ENCODE peak calls at places on chromosomes 16 and 17, in ten cellular contexts. One of them, this sample, is unnamed.

GRCh38 chr16:35795361-35796029 is 2336.1 kb downstream of the TP53TG3F start:
- DNase-seq in T-helper 17 cell: no peak
- DNase-seq in HTR-8/SVneo: no peak
- DNase-seq in GM03348: no peak
- DNase-seq in RPMI7951: no peak
- DNase-seq in AG08395: no peak
- DNase-seq in activated effector memory CD4-positive, alpha-beta T cell treated with anti-CD3 and anti-CD28 coated beads, Interleukin-2, amount 50 U/mL, for 16 hours: no peak
- DNase-seq in substantia nigra: no peak
- DNase-seq in Right ventricle myocardium inferior: no peak
- DNase-seq in A549: no peak
- DNase-seq in this sample: peak; percentile 41

GRCh38 chr17:35799942-35800341 is 4.5 kb upstream of the MMP28 start:
- DNase-seq in T-helper 17 cell: no peak
- DNase-seq in HTR-8/SVneo: peak; percentile 68
- DNase-seq in GM03348: peak; percentile 83
- DNase-seq in RPMI7951: peak; percentile 78
- DNase-seq in AG08395: peak; percentile 87
- DNase-seq in activated effector memory CD4-positive, alpha-beta T cell treated with anti-CD3 and anti-CD28 coated beads, Interleukin-2, amount 50 U/mL, for 16 hours: no peak
- DNase-seq in substantia nigra: peak; percentile 36
- DNase-seq in Right ventricle myocardium inferior: peak; percentile 82
- DNase-seq in A549: peak; percentile 50
- DNase-seq in this sample: no peak

GRCh38 chr17:44749076-44750020 is 9.4 kb upstream of the ADAM11 start:
- DNase-seq in T-helper 17 cell: no peak
- DNase-seq in HTR-8/SVneo: no peak
- DNase-seq in GM03348: no peak
- DNase-seq in RPMI7951: no peak
- DNase-seq in AG08395: no peak
- DNase-seq in activated effector memory CD4-positive, alpha-beta T cell treated with anti-CD3 and anti-CD28 coated beads, Interleukin-2, amount 50 U/mL, for 16 hours: no peak
- DNase-seq in substantia nigra: no peak
- DNase-seq in Right ventricle myocardium inferior: peak; percentile 46
- DNase-seq in A549: no peak
- DNase-seq in this sample: no peak

GRCh38 chr16:53766304-53767016 is 62.5 kb downstream of the FTO start:
- DNase-seq in T-helper 17 cell: no peak
- DNase-seq in HTR-8/SVneo: no peak
- DNase-seq in GM03348: no peak
- DNase-seq in RPMI7951: no peak
- DNase-seq in AG08395: no peak
- DNase-seq in activated effector memory CD4-positive, alpha-beta T cell treated with anti-CD3 and anti-CD28 coated beads, Interleukin-2, amount 50 U/mL, for 16 hours: no peak
- DNase-seq in substantia nigra: no peak
- DNase-seq in Right ventricle myocardium inferior: no peak
- DNase-seq in A549: no peak
- DNase-seq in this sample: no peak

GRCh38 chr17:58335779-58336455 is 7.3 kb upstream of the TSPOAP1 start:
- DNase-seq in T-helper 17 cell: peak; percentile 45
- DNase-seq in HTR-8/SVneo: no peak
- DNase-seq in GM03348: no peak
- DNase-seq in RPMI7951: peak; percentile 89
- DNase-seq in AG08395: no peak
- DNase-seq in activated effector memory CD4-positive, alpha-beta T cell treated with anti-CD3 and anti-CD28 coated beads, Interleukin-2, amount 50 U/mL, for 16 hours: peak; percentile 88
- DNase-seq in substantia nigra: no peak
- DNase-seq in Right ventricle myocardium inferior: no peak
- DNase-seq in A549: no peak
- DNase-seq in this sample: peak; percentile 68

GRCh38 chr17:71224824-71225575 is 895.8 kb upstream of the SOX9 start:
- DNase-seq in T-helper 17 cell: no peak
- DNase-seq in HTR-8/SVneo: no peak
- DNase-seq in GM03348: no peak
- DNase-seq in RPMI7951: peak; percentile 39
- DNase-seq in AG08395: no peak
- DNase-seq in activated effector memory CD4-positive, alpha-beta T cell treated with anti-CD3 and anti-CD28 coated beads, Interleukin-2, amount 50 U/mL, for 16 hours: no peak
- DNase-seq in substantia nigra: no peak
- DNase-seq in Right ventricle myocardium inferior: no peak
- DNase-seq in A549: no peak
- DNase-seq in this sample: no peak

GRCh38 chr17:51120357-51120738 is 320 bp downstream of the SPAG9 start:
- DNase-seq in T-helper 17 cell: no peak
- DNase-seq in HTR-8/SVneo: peak; percentile 41
- DNase-seq in GM03348: peak; percentile 37
- DNase-seq in RPMI7951: no peak
- DNase-seq in AG08395: no peak
- DNase-seq in activated effector memory CD4-positive, alpha-beta T cell treated with anti-CD3 and anti-CD28 coated beads, Interleukin-2, amount 50 U/mL, for 16 hours: no peak
- DNase-seq in substantia nigra: peak; percentile 45
- DNase-seq in Right ventricle myocardium inferior: no peak
- DNase-seq in A549: peak; percentile 55
- DNase-seq in this sample: no peak

GRCh38 chr17:78394209-78394608 is 15.8 kb downstream of the PGS1 start:
- DNase-seq in T-helper 17 cell: no peak
- DNase-seq in HTR-8/SVneo: no peak
- DNase-seq in GM03348: no peak
- DNase-seq in RPMI7951: no peak
- DNase-seq in AG08395: no peak
- DNase-seq in activated effector memory CD4-positive, alpha-beta T cell treated with anti-CD3 and anti-CD28 coated beads, Interleukin-2, amount 50 U/mL, for 16 hours: no peak
- DNase-seq in substantia nigra: no peak
- DNase-seq in Right ventricle myocardium inferior: no peak
- DNase-seq in A549: no peak
- DNase-seq in this sample: no peak

GRCh38 chr17:17391575-17392370 is 85.0 kb upstream of the MED9 start:
- DNase-seq in T-helper 17 cell: peak; percentile 51
- DNase-seq in HTR-8/SVneo: no peak
- DNase-seq in GM03348: no peak
- DNase-seq in RPMI7951: no peak
- DNase-seq in AG08395: no peak
- DNase-seq in activated effector memory CD4-positive, alpha-beta T cell treated with anti-CD3 and anti-CD28 coated beads, Interleukin-2, amount 50 U/mL, for 16 hours: peak; percentile 84
- DNase-seq in substantia nigra: no peak
- DNase-seq in Right ventricle myocardium inferior: no peak
- DNase-seq in A549: peak; percentile 51
- DNase-seq in this sample: no peak

GRCh38 chr17:17763734-17764133 is 73.1 kb downstream of the SREBF1 start:
- DNase-seq in T-helper 17 cell: no peak
- DNase-seq in HTR-8/SVneo: no peak
- DNase-seq in GM03348: no peak
- DNase-seq in RPMI7951: no peak
- DNase-seq in AG08395: no peak
- DNase-seq in activated effector memory CD4-positive, alpha-beta T cell treated with anti-CD3 and anti-CD28 coated beads, Interleukin-2, amount 50 U/mL, for 16 hours: no peak
- DNase-seq in substantia nigra: no peak
- DNase-seq in Right ventricle myocardium inferior: no peak
- DNase-seq in A549: no peak
- DNase-seq in this sample: no peak

GRCh38 chr17:45260204-45260783 is 1.6 kb downstream of the SPATA32 start:
- DNase-seq in T-helper 17 cell: no peak
- DNase-seq in HTR-8/SVneo: no peak
- DNase-seq in GM03348: no peak
- DNase-seq in RPMI7951: peak; percentile 8
- DNase-seq in AG08395: no peak
- DNase-seq in activated effector memory CD4-positive, alpha-beta T cell treated with anti-CD3 and anti-CD28 coated beads, Interleukin-2, amount 50 U/mL, for 16 hours: no peak
- DNase-seq in substantia nigra: no peak
- DNase-seq in Right ventricle myocardium inferior: no peak
- DNase-seq in A549: no peak
- DNase-seq in this sample: no peak

GRCh38 chr16:27431773-27432599 is 30.0 kb downstream of the IL21R start:
- DNase-seq in T-helper 17 cell: peak; percentile 1
- DNase-seq in HTR-8/SVneo: no peak
- DNase-seq in GM03348: peak; percentile 48
- DNase-seq in RPMI7951: peak; percentile 78
- DNase-seq in AG08395: peak; percentile 61
- DNase-seq in activated effector memory CD4-positive, alpha-beta T cell treated with anti-CD3 and anti-CD28 coated beads, Interleukin-2, amount 50 U/mL, for 16 hours: peak; percentile 60
- DNase-seq in substantia nigra: no peak
- DNase-seq in Right ventricle myocardium inferior: no peak
- DNase-seq in A549: no peak
- DNase-seq in this sample: peak; percentile 23

GRCh38 chr17:19555746-19556145 is 22.1 kb downstream of the SLC47A1 start:
- DNase-seq in T-helper 17 cell: no peak
- DNase-seq in HTR-8/SVneo: no peak
- DNase-seq in GM03348: no peak
- DNase-seq in RPMI7951: no peak
- DNase-seq in AG08395: no peak
- DNase-seq in activated effector memory CD4-positive, alpha-beta T cell treated with anti-CD3 and anti-CD28 coated beads, Interleukin-2, amount 50 U/mL, for 16 hours: no peak
- DNase-seq in substantia nigra: no peak
- DNase-seq in Right ventricle myocardium inferior: no peak
- DNase-seq in A549: no peak
- DNase-seq in this sample: no peak

GRCh38 chr17:31820691-31821435 is 38.2 kb downstream of the COPRS start:
- DNase-seq in T-helper 17 cell: no peak
- DNase-seq in HTR-8/SVneo: no peak
- DNase-seq in GM03348: no peak
- DNase-seq in RPMI7951: peak; percentile 39
- DNase-seq in AG08395: no peak
- DNase-seq in activated effector memory CD4-positive, alpha-beta T cell treated with anti-CD3 and anti-CD28 coated beads, Interleukin-2, amount 50 U/mL, for 16 hours: no peak
- DNase-seq in substantia nigra: no peak
- DNase-seq in Right ventricle myocardium inferior: no peak
- DNase-seq in A549: no peak
- DNase-seq in this sample: no peak